ENCODE peak calls at places on chromosome 22, in ten cellular contexts. P is suprapubic skin, Z is stomach, N is K562, Y is breast epithelium, R is H1, I is sigmoid colon, L is HCT116, E is HepG2, G is prostate gland. A is an unnamed sample.

GRCh38 chr22:33303109-33303508 is 244.9 kb upstream of the SYN3 start:
- DNase-seq in G (no peak), I (no peak), E (no peak), R (no peak), Z (no peak), Y (no peak), L (no peak), P (no peak), N (no peak), A (peak; percentile 36)

GRCh38 chr22:37165940-37166674 is 16.4 kb upstream of the IL2RB start:
- DNase-seq in I (no peak), N (no peak), Y (no peak), R (no peak), E (no peak), L (no peak), G (no peak), Z (no peak), P (peak; percentile 56), A (peak; percentile 81)

GRCh38 chr22:20565079-20565734 is 57.8 kb downstream of the MED15 start:
- DNase-seq in E (no peak), L (no peak), I (peak; percentile 46), Y (no peak), P (peak; percentile 44), R (no peak), N (no peak), Z (no peak), G (no peak), A (peak; percentile 61)

GRCh38 chr22:32579533-32580220 is 105.1 kb downstream of the FBXO7 start:
- DNase-seq in I (no peak), G (no peak), R (no peak), P (no peak), Z (no peak), E (peak; percentile 50), Y (no peak), N (no peak), L (no peak), A (peak; percentile 88)

GRCh38 chr22:20591660-20592310 is 84.4 kb downstream of the MED15 start:
- DNase-seq in Y (no peak), Z (peak; percentile 27), E (peak; percentile 45), G (peak; percentile 60), L (peak; percentile 19), R (peak; percentile 23), N (peak; percentile 86), P (no peak), I (no peak), A (peak; percentile 52)

GRCh38 chr22:32788884-32789624 is 12.5 kb upstream of the TIMP3 start:
- DNase-seq in I (peak; percentile 72), P (no peak), N (no peak), L (no peak), Y (peak; percentile 79), Z (no peak), E (peak; percentile 74), G (peak; percentile 34), R (no peak), A (no peak)

GRCh38 chr22:37752189-37753061 is 55.3 kb upstream of the GCAT start:
- DNase-seq in Z (peak; percentile 93), R (no peak), P (peak; percentile 96), I (peak; percentile 97), L (peak; percentile 92), E (peak; percentile 73), N (no peak), G (peak; percentile 88), Y (peak; percentile 89), A (peak; percentile 88)

GRCh38 chr22:19661156-19661555 is 53.1 kb upstream of the SEPTIN5 start:
- DNase-seq in Z (no peak), G (no peak), N (peak; percentile 33), L (no peak), Y (no peak), R (no peak), P (no peak), I (no peak), E (no peak), A (no peak)

DNA sequence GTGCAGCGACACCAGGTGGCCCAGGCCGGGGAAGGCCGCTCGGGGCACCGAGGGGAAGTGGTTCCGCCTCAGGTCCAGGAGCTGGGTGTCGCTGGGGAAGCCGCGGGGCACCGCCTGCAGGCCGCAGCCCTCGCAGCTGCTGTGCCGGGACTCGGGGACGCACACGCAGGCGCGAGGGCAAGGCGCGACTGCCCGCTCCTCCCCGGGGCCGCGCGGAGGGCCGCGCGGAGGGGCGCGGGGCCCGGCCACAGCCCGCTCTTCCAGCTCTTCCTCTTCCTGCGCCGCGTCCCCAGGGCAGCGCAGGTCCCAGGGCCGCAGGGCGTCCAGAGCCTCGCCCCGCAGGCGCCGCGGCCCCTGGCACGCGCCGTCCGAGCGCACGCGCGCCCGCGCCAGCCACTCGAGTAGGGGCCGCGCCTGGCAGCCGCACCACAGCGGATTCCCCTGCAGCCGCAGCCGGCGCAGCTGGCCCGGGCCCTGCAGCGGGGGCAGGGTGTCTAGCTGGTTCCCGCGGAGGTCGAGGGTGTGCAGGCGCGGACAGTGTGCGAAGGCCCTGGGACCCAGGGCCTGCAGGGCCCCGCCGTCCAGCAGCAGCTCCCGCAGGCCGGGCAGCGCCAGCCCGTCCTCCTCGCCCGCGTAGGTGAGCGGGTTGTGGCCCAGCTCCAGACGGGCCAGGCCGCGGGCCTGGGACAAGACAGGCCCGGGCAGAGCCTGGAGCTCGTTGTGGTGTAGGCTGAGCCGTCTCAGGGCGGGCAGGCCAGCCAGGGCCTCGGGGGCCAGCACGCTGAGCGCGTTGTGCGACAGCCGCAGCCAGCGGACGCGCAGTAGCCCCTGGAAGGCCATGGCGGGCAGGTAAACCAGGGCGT is 2.8 kb downstream of the CHADL start:
- DNase-seq in P (no peak), Z (peak; percentile 88), L (no peak), G (peak; percentile 75), I (peak; percentile 79), N (no peak), Y (peak; percentile 44), E (no peak), R (no peak), A (peak; percentile 97)
- TF ChIP-seq POLR2A in P (no peak), Z (no peak), L (no peak), G (no peak), I (no peak), N (no peak), Y (no peak), E (no peak), R (peak; percentile 49), A (no peak)

DNA sequence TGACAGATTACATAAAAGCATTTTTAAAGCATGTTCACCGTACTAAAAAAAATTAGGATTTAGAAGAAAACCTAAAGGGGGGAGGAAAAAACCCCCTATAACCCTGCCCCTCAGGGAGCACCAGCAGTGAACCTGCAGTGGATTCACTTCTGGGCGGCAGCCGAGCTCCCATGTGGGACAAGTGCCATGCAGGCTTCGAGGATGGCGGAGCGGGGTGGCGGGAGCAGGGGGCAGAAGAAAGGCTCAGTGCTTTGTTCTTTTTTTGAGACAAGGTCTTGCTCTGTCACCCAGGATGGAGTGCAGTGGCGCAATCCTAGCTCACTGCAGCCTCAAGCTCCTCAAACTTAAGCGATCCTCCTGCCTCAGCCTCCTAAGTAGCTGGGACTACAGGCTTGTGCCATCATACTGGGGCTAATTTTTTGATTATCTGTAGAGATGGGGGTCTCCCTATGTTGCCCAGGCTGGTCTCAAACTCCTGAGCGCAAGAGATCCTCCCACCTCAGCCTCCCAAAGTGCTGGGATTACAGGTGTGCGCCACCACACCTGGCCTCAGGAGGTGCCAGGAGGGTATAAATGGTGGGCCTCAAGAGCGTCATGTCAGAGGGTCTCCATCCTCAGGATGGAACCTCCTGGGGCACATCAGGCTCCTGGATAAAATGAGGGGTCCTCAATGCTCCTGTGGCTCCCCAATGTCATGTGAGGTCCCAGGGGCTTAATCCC is 34.0 kb downstream of the PPM1F start:
- DNase-seq in L (no peak), Y (no peak), I (no peak), R (no peak), Z (no peak), P (no peak), E (no peak), G (no peak), N (no peak), A (no peak)
- TF ChIP-seq POLR2AphosphoS5 in L (no peak), Y (no peak), I (no peak), R (no peak), Z (no peak), P (no peak), E (no peak), G (no peak), N (no peak), A (no peak)

GRCh38 chr22:23214398-23214797 is 34.1 kb downstream of the BCR start:
- DNase-seq in R (no peak), E (no peak), L (no peak), Y (no peak), P (no peak), Z (no peak), G (no peak), N (peak; percentile 55), I (no peak), A (peak; percentile 47)

GRCh38 chr22:23217171-23218052 is 37.1 kb downstream of the BCR start:
- DNase-seq in R (no peak), P (no peak), Z (no peak), I (no peak), L (no peak), G (no peak), Y (no peak), N (peak; percentile 62), E (no peak), A (peak; percentile 89)

GRCh38 chr22:23213581-23214341 is 33.5 kb downstream of the BCR start:
- DNase-seq in Z (no peak), I (no peak), E (no peak), N (peak; percentile 53), G (no peak), R (no peak), Y (no peak), L (no peak), P (no peak), A (peak; percentile 0)

GRCh38 chr22:23216331-23217170 is 36.2 kb downstream of the BCR start:
- DNase-seq in Y (no peak), R (no peak), P (no peak), L (no peak), E (peak; percentile 92), Z (no peak), I (no peak), N (peak; percentile 53), G (no peak), A (peak; percentile 77)

DNA sequence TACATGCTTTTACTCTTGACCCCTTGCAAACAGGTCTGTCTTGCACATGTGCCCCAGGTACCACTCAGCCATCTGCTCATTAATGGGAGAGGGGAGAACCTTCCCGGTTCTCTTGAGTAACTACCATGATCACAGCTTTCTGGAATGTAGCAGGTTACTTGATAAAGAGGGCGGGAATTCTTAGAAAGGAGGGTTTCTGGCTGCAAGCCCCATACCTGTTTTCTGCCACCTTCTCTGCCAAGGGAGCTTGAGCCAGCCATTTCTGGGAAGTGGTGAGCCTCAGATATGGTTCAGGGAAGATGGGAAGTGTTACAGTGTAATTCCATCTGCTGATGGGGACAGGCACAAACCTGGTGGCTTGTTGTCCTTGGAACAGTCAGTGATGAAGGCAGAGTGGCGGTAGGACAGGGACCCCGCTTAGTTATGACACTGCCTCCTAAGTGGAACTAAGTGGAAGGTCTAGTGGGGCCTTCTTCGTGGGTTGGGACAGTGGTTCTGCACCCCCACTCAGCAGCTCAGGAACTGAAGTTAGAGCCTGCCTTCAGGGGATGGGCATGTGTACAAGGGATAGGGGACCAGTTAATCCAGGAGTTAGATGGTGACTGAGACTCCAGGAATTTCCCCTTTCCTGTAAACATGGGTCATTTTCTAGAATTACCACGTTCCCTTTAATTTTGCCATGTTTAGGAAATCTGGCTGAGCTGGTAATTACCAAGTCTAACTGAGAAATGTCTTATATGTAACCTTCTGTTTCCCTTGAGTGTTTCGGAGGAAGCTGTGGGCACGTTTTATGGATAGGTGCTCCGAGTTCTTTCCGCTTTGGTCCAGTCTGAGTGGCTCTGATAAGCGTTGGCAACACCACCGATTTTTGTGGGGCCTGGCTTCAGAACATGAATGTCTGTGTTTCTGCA is 35.2 kb downstream of the BCR start:
- DNase-seq in Y (no peak), G (no peak), Z (peak; percentile 66), E (no peak), R (no peak), L (no peak), P (no peak), N (peak; percentile 60), I (no peak), A (peak; percentile 39)
- H3K4me1 ChIP-seq in Y (peaks cover 11% of the 10 kb centered on the region), G (no peaks in the 10 kb centered on the region), Z (peaks cover 88% of the 10 kb centered on the region), E (peaks cover 58% of the 10 kb centered on the region), R (peaks cover 26% of the 10 kb centered on the region), L (peaks cover 36% of the 10 kb centered on the region), P (peaks cover 68% of the 10 kb centered on the region), N (peaks cover 51% of the 10 kb centered on the region), I (no peaks in the 10 kb centered on the region), A (peaks cover 58% of the 10 kb centered on the region)

GRCh38 chr22:50190182-50190951 is 4.7 kb downstream of the TRABD start:
- DNase-seq in E (no peak), N (peak; percentile 87), Z (peak; percentile 88), R (peak; percentile 44), P (peak; percentile 88), I (peak; percentile 87), L (peak; percentile 60), Y (peak; percentile 72), G (peak; percentile 68), A (peak; percentile 99)
- TF ChIP-seq POLR2A in E (no peak), N (peak; percentile 57), Z (no peak), R (no peak), P (no peak), I (no peak), L (peak; percentile 23), Y (no peak), G (peak; percentile 67), A (no peak)

A was measured in spleen.